ENCODE peak calls at places on chromosomes 16 and 17, in nine cellular contexts. Q is heart right ventricle, K is testis, O is cardiac muscle cell, D is body of pancreas, Z is adrenal gland, Y is IMR-90, H is lung, A is GM23248. G is an unnamed sample.

GRCh38 chr17:17062866-17063265 is 20.6 kb downstream of the MPRIP start:
- DNase-seq in Q (no peak), K (no peak), O (no peak), D (no peak), Z (no peak), Y (no peak), H (no peak), A (no peak), G (no peak)

GRCh38 chr17:59331929-59332889 is 754 bp downstream of the YPEL2 start:
- DNase-seq in Q (peak), K (peak), O (peak), D (peak), Z (peak), Y (no peak), H (peak), A (peak), G (peak)

GRCh38 chr17:18070861-18071340 is 16.8 kb upstream of the DRG2 start:
- DNase-seq in Q (no peak), K (no peak), O (peak), D (no peak), Z (no peak), Y (peak), H (no peak), A (peak), G (no peak)

GRCh38 chr17:55134486-55135157 is 130.1 kb upstream of the HLF start:
- DNase-seq in Q (no peak), K (no peak), O (no peak), D (no peak), Z (no peak), Y (peak), H (no peak), A (peak), G (no peak)

GRCh38 chr17:1709971-1710806 is at the start of gene TLCD2:
- DNase-seq in Q (peak), K (peak), O (peak), D (peak), Z (peak), Y (peak), H (peak), A (peak), G (no peak)

GRCh38 chr16:31487720-31488629 is 5.1 kb downstream of the SLC5A2 start:
- DNase-seq in Q (peak), K (peak), O (peak), D (peak), Z (peak), Y (peak), H (peak), A (peak), G (no peak)

GRCh38 chr17:39615434-39615833 is 7.7 kb upstream of the NEUROD2 start:
- DNase-seq in Q (no peak), K (no peak), O (no peak), D (no peak), Z (no peak), Y (no peak), H (no peak), A (no peak), G (no peak)

GRCh38 chr16:89502319-89502843 is 5.8 kb upstream of the SPG7 start:
- DNase-seq in Q (no peak), K (no peak), O (peak), D (peak), Z (no peak), Y (no peak), H (peak), A (no peak), G (no peak)

GRCh38 chr17:59914274-59914854 is 21.4 kb downstream of the RPS6KB1 start:
- DNase-seq in Q (no peak), K (peak), O (peak), D (no peak), Z (no peak), Y (peak), H (no peak), A (peak), G (no peak)

GRCh38 chr17:19417611-19418010 is 6.6 kb downstream of the RNF112 start:
- DNase-seq in Q (no peak), K (no peak), O (no peak), D (no peak), Z (no peak), Y (peak), H (no peak), A (no peak), G (no peak)

GRCh38 chr17:19415806-19416775 is 5.1 kb downstream of the RNF112 start:
- DNase-seq in Q (no peak), K (no peak), O (no peak), D (no peak), Z (no peak), Y (no peak), H (no peak), A (no peak), G (no peak)

GRCh38 chr17:19415311-19415710 is 4.3 kb downstream of the RNF112 start:
- DNase-seq in Q (no peak), K (no peak), O (no peak), D (no peak), Z (no peak), Y (no peak), H (no peak), A (no peak), G (no peak)

GRCh38 chr17:19421926-19422325 is 10.9 kb downstream of the RNF112 start:
- DNase-seq in Q (no peak), K (no peak), O (no peak), D (no peak), Z (no peak), Y (no peak), H (no peak), A (no peak), G (no peak)

DNA sequence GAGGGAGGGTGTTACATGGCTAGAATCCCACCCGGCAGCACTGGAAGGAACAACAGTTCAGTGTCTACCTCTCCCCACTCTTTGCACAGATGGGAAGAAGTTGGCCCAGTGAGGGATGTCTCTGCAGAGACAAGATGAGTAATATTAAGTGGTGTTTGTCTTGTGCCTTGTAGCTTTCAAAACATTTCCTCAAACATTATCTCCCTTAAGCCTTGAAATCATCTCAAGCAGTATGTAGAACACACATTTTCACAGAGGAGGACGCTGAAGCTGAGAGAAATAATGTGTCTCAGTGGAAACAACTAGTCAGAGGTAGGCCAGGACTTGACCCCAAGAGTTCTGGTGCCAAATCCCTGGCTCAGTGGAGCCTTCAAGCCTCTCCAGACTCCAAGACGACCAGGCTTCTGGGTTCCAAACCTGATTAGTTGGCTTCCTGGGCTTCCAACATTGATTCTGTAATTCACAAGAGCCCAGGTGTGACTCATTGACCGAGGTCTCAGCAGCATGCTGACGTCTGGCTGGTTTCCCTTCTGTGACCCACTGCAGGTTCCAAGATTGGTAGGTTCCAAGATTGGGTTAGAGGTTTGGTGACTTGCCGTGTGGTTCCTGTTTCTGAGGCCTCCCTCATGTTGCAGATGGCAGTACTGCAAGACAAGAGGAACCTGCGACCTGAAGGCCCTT is 7.4 kb downstream of the RNF112 start:
- DNase-seq in Q (no peak), K (no peak), O (peak), D (peak), Z (no peak), Y (peak), H (no peak), A (peak), G (no peak)
- H3K27ac ChIP-seq in Q (no peak), K (no peak), O (no peak), D (no peak), Z (no peak), Y (no peak), H (no peak), A (peak), G (no peak)

DNA sequence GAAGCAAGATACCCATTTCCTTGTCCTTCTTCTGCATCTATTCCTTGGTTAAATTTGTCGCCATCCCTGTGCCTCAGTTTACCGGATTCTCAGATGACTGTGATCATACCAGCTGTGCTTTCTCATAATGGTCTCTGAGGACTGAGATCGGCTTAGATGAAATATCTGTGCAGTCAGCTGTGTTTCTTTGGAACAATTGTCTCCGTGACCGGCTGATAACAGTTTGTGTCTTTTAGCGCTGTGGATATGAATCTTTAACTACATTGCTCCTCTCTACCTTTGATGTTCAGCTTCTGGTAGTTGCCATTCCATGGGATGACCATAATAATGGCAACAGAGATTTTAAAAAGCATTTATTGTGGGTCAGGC is 473 bp downstream of the FTO start:
- DNase-seq in Q (no peak), K (no peak), O (no peak), D (no peak), Z (no peak), Y (no peak), H (no peak), A (peak), G (no peak)
- H3K27ac ChIP-seq in Q (peak), K (peak), O (no peak), D (peak), Z (peak), Y (peak), H (peak), A (peak), G (peak)

GRCh38 chr16:69017036-69017783 is 88.2 kb upstream of the HAS3 start:
- DNase-seq in Q (no peak), K (no peak), O (peak), D (no peak), Z (peak), Y (peak), H (no peak), A (peak), G (no peak)
- H3K27ac ChIP-seq in Q (peak), K (peak), O (no peak), D (peak), Z (peak), Y (no peak), H (no peak), A (peak), G (peak)

GRCh38 chr16:67227567-67227921 is 614 bp downstream of the TMEM208 start:
- DNase-seq in Q (no peak), K (no peak), O (no peak), D (no peak), Z (no peak), Y (no peak), H (no peak), A (peak), G (no peak)
- H3K27ac ChIP-seq in Q (peak), K (no peak), O (no peak), D (peak), Z (peak), Y (peak), H (peak), A (peak), G (peak)

G was measured in substantia nigra.